ENCODE peak calls at places on chromosome 16, in four cellular contexts. E is activated T-helper 9 cell treated with anti-CD3 and anti-CD28 coated beads, Interleukin-2, amount 50 U/mL, for 16 hours; T is RCC 7860; D is DMS79 treated with DMSO at 0.1 percent for 48 hours. B is an unnamed sample.

GRCh38 chr16:72921620-72922019 is 126.3 kb downstream of the ZFHX3 start:
- DNase-seq in D (peak), T (no peak), E (no peak), B (no peak)

GRCh38 chr16:58045096-58045495 is 19.5 kb downstream of the MMP15 start:
- DNase-seq in D (no peak), E (no peak), T (no peak), B (no peak)

GRCh38 chr16:49499018-49499785 is 125.6 kb downstream of the C16orf78 start:
- DNase-seq in T (no peak), E (no peak), D (no peak), B (no peak)

GRCh38 chr16:82657239-82657638 is 30.5 kb downstream of the CDH13 start:
- DNase-seq in T (peak), D (no peak), E (no peak), B (no peak)

GRCh38 chr16:47143329-47143676 is 442 bp downstream of the NETO2 start:
- DNase-seq in E (peak), D (peak), T (peak), B (peak)

GRCh38 chr16:3095869-3096268 is 3.2 kb downstream of the ZSCAN10 start:
- DNase-seq in D (no peak), T (no peak), E (peak), B (peak)

GRCh38 chr16:51839697-51840462 is 688.8 kb upstream of the SALL1 start:
- DNase-seq in D (peak), E (no peak), T (peak), B (no peak)

GRCh38 chr16:4263504-4264436 is 9.1 kb downstream of the TFAP4 start:
- DNase-seq in D (no peak), E (no peak), T (no peak), B (no peak)

GRCh38 chr16:82033006-82033405 is 2.0 kb upstream of the HSD17B2 start:
- DNase-seq in D (peak), E (no peak), T (no peak), B (no peak)

GRCh38 chr16:78133919-78134318 is 34.5 kb downstream of the WWOX start:
- DNase-seq in D (no peak), E (no peak), T (no peak), B (no peak)

GRCh38 chr16:1746693-1747195 is 24.6 kb downstream of the NME3 start:
- DNase-seq in T (peak), D (no peak), E (no peak), B (no peak)